ENCODE peak calls at places on chromosomes 5 and 9, in four cellular contexts. U, O, W and M are unnamed samples.
A peak's percentile ranks its signal among the peaks of the same experiment; 100 is the strongest.

GRCh38 chr5:56772767-56773166 is 42.6 kb upstream of the MAP3K1 start:
- DNase-seq in U (no peak), W (no peak), O (no peak), M (no peak)

GRCh38 chr9:7523644-7524043 is 275.9 kb downstream of the DMAC1 start:
- DNase-seq in W (no peak), O (no peak), U (no peak), M (no peak)

GRCh38 chr9:91071185-91071990 is 269.8 kb downstream of the SYK start:
- DNase-seq in U (peak; percentile 36), W (no peak), O (peak; percentile 99), M (no peak)

GRCh38 chr9:122777052-122777451 is 11.7 kb upstream of the OR5C1 start:
- DNase-seq in W (no peak), U (no peak), O (no peak), M (no peak)

GRCh38 chr5:127940854-127941253 is 142.7 kb upstream of the SLC12A2 start:
- DNase-seq in W (no peak), O (no peak), U (no peak), M (no peak)

GRCh38 chr5:181181650-181182565 is 23.1 kb downstream of the TRIM7 start:
- DNase-seq in O (peak; percentile 65), W (no peak), U (peak; percentile 89), M (no peak)

GRCh38 chr5:171615201-171616001 is 170.2 kb upstream of the SMIM23 start:
- DNase-seq in O (no peak), U (no peak), W (no peak), M (no peak)

GRCh38 chr5:72005676-72006075 is 101.6 kb upstream of the MAP1B start:
- DNase-seq in O (no peak), W (no peak), U (no peak), M (no peak)

GRCh38 chr9:119284118-119284517 is 85.1 kb downstream of the BRINP1 start:
- DNase-seq in W (no peak), O (no peak), U (peak; percentile 17), M (no peak)

GRCh38 chr5:113244966-113245365 is 189.8 kb downstream of the TSSK1B start:
- DNase-seq in W (no peak), U (no peak), O (no peak), M (no peak)

GRCh38 chr5:35651002-35651756 is 33.5 kb downstream of the SPEF2 start:
- DNase-seq in W (no peak), U (peak; percentile 46), O (peak; percentile 57), M (no peak)

GRCh38 chr5:103057208-103058130 is 62.5 kb downstream of the GIN1 start:
- DNase-seq in O (peak; percentile 57), W (no peak), U (peak; percentile 29), M (no peak)

GRCh38 chr5:152380415-152381123 is 24.5 kb downstream of the NMUR2 start:
- DNase-seq in U (no peak), W (no peak), O (no peak), M (no peak)

GRCh38 chr5:41403846-41404245 is 106.6 kb downstream of the PLCXD3 start:
- DNase-seq in O (peak; percentile 18), W (no peak), U (no peak), M (no peak)

GRCh38 chr9:106713206-106713605 is 149.8 kb upstream of the ZNF462 start:
- DNase-seq in U (no peak), W (no peak), O (no peak), M (no peak)

GRCh38 chr9:21660976-21661375 is 141.5 kb upstream of the MTAP start:
- DNase-seq in O (no peak), W (no peak), U (no peak), M (no peak)

GRCh38 chr5:76819851-76820280 is 1.0 kb downstream of the F2RL1 start:
- DNase-seq in O (no peak), U (peak; percentile 63), W (no peak), M (no peak)

GRCh38 chr5:132883261-132883834 is 9.9 kb downstream of the LEAP2 start:
- DNase-seq in W (peak; percentile 58), O (peak; percentile 74), U (peak; percentile 80), M (no peak)

GRCh38 chr9:15253197-15253596 is 53.8 kb downstream of the TTC39B start:
- DNase-seq in O (peak; percentile 46), W (no peak), U (no peak), M (no peak)

GRCh38 chr5:135092476-135092875 is 58.4 kb upstream of the PITX1 start:
- DNase-seq in W (no peak), U (no peak), O (no peak), M (no peak)

GRCh38 chr5:138330813-138331448 is 673 bp downstream of the CDC25C start:
- DNase-seq in O (no peak), U (no peak), W (no peak), M (no peak)

GRCh38 chr5:35247645-35248034 is 17.4 kb upstream of the PRLR start:
- DNase-seq in O (no peak), W (no peak), U (no peak), M (no peak)

DNA sequence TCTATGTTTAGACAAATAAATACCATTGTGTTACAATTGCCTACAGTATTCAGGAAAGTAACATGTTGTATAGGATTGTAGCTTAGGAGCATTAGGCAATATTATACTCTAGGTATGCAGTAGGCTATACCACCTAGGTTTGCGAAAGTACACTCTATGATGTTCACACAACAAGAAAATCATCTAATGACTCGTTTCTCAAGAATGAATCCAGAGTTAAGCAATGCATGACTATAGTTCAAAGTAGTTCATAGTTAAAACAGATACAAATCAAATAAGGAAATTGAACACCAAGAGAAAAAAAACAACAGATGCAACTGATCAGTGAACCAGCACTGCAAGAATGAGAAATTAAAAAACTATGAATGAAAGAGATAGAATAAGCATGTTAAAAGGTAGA is 27.6 kb upstream of the ABLIM3 start:
- DNase-seq in U (no peak), O (peak; percentile 84), W (no peak), M (no peak)
- TF ChIP-seq RFX5 in U (no peak), O (no peak), W (no peak), M (no peak)

DNA sequence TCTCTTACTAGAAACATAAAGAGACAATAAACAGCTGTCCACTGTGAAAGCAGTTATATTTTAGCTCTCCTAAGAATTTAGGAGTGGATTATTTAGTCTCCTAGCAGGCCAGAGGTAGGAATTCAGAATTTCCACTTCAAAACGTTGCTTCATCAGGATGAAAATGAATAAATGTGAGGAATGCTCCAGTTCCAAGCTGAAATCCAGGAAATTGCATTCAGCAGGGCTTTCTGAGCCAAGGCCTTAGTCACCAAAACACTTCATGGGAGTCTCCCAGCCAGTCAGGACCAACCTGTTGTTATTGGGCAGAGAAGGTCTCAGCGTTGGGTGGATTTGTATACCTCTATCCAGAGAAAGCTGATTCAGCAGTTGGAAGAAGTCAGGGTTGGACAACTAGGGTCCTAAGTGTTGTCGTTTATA is 1040.3 kb downstream of the TLE1 start:
- DNase-seq in O (peak; percentile 91), U (no peak), W (no peak), M (no peak)
- TF ChIP-seq ELK1 in O (no peak), U (no peak), W (no peak), M (no peak)

DNA sequence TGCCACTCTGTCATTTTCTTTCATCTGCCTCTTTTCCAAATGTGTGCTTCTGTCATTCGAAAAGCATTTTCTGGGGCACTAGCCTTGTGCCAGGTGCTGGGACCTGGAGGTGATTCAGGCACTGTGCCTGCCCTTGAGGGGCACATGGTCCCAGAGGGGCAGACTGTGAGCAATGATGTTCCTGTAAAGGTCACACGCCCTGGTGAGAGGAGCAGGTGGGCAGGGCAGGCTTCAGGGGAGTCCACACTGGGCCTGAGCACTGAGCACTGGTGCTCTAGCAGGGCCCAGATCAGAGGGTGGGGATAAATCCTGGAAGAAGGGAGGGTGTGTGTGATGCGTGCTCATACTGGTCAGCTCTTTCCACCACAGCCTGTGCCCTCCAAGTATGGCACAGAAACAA is 77.8 kb downstream of the COL15A1 start:
- DNase-seq in W (no peak), U (no peak), O (no peak), M (no peak)
- TF ChIP-seq RFX5 in W (no peak), U (no peak), O (no peak), M (no peak)

GRCh38 chr9:37618817-37619216 is 26.4 kb upstream of the TOMM5 start:
- DNase-seq in U (no peak), W (no peak), O (peak; percentile 86), M (no peak)
- TF ChIP-seq ELK1 in U (no peak), W (no peak), O (no peak), M (no peak)

GRCh38 chr9:98121096-98121495 is 2.1 kb upstream of the TRIM14 start:
- DNase-seq in U (peak; percentile 38), O (no peak), W (no peak), M (no peak)

GRCh38 chr9:98118640-98119601 is at the start of gene TRIM14:
- DNase-seq in U (peak; percentile 47), O (peak; percentile 55), W (peak; percentile 87), M (no peak)

GRCh38 chr9:98120476-98120875 is 1.5 kb upstream of the TRIM14 start:
- DNase-seq in O (no peak), W (no peak), U (no peak), M (no peak)

DNA sequence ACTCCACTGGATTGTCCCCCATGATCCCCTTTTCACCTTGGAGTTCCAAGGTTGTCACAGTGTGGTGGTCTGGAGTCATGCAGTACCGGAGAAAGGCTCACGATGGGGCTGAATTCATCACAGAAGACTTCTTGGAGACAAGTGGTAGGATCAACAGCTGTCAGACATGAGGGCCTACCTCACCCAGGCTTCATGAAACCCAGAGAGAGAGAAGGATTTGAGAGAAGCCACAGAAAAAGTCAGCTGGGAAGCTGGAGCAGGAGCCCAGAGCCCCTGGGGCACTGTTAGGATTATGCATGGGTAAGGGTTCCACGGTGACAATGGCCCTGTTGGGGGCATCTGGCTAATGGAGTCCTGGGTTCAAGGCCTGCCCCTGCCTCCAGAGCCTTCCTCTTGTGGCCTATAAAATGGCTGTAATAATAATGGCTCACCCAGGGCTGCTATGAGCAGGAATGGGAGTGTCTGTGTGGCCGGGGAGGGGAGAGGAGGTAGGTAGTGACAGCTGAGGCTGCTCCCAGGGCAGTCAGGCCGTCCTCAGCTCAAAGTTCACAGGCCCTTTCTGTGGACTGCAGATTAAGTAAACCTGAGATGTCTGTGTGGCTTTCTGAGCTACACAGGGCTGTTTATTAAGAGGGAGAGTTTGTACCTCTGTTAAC is 910 bp downstream of the TRIM14 start:
- DNase-seq in U (peak; percentile 62), O (peak; percentile 28), W (peak; percentile 86), M (no peak)
- TF ChIP-seq RFX5 in U (no peak), O (no peak), W (no peak), M (no peak)

GRCh38 chr9:137613738-137614523 is 4.9 kb upstream of the EHMT1 start:
- DNase-seq in W (no peak), U (no peak), O (no peak), M (no peak)

GRCh38 chr9:137613259-137613658 is 5.5 kb upstream of the EHMT1 start:
- DNase-seq in U (no peak), W (no peak), O (no peak), M (no peak)

GRCh38 chr9:137614631-137615386 is 4.0 kb upstream of the EHMT1 start:
- DNase-seq in W (no peak), O (no peak), U (no peak), M (no peak)

GRCh38 chr9:137612741-137613142 is 6.1 kb upstream of the EHMT1 start:
- DNase-seq in W (no peak), U (no peak), O (no peak), M (no peak)

DNA sequence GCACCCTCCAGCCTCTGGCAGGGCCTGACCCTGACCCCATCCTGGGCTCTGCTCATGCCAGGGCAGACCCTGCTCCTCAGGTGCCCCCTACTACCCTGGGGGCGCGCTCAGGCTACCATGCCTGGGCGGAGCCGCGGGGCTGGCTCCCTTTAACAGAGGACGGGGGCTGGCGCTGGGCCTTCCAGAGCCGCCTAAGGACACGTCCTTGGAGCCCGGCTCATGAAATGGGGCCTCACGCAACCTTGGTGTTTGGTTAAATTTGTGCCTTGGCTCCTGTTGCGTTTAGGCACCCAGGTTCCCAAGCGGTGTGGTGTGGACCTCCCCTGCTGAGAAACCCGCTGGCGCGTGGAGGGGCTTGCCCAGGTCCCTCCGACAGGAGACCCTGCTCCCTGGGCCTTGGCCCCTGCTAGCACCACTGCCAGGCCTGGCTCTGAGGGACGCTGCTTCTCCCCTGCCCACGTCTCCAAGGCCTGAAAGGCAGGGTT is 3.4 kb upstream of the EHMT1 start:
- DNase-seq in O (no peak), W (no peak), U (no peak), M (no peak)
- TF ChIP-seq ELK1 in O (no peak), W (no peak), U (no peak), M (no peak)